ENCODE peak calls at places on chromosomes 12 and 14, in nine cellular contexts. J is ovary; F is endothelial cell of umbilical vein; C is PC-3; M is body of pancreas; A is neural progenitor cell; N is effector memory CD4-positive, alpha-beta T cell; U is adipocyte; S is neuronal stem cell. T is an unnamed sample. For H3K4me1, H3K27me3 and H3K9me3, the result is how much of the 10 kb centered on the place peaks cover.

GRCh38 chr12:122789637-122790036 is 15.3 kb downstream of the CCDC62 start:
- DNase-seq in J (no peak), F (no peak), C (no peak), M (no peak), A (no peak), N (no peak), U (no peak), S (no peak), T (no peak)

GRCh38 chr14:59086241-59086899 is 102.1 kb upstream of the DAAM1 start:
- DNase-seq in J (no peak), F (no peak), C (no peak), M (no peak), A (no peak), N (no peak), U (peak), S (no peak), T (no peak)

GRCh38 chr12:113306382-113306781 is 28.5 kb downstream of the SLC8B1 start:
- DNase-seq in J (no peak), F (no peak), C (peak), M (no peak), A (no peak), N (no peak), U (no peak), S (no peak), T (no peak)

GRCh38 chr14:91158091-91158790 is 44.4 kb downstream of the DGLUCY start:
- DNase-seq in J (no peak), F (no peak), C (no peak), M (peak), A (no peak), N (no peak), U (no peak), S (no peak), T (peak)

GRCh38 chr14:60487211-60487610 is 1.3 kb upstream of the C14orf39 start:
- DNase-seq in J (no peak), F (no peak), C (no peak), M (no peak), A (no peak), N (no peak), U (no peak), S (no peak), T (no peak)

GRCh38 chr12:6841139-6841515 is 402 bp downstream of the GNB3 start:
- DNase-seq in J (no peak), F (no peak), C (no peak), M (no peak), A (no peak), N (no peak), U (no peak), S (no peak), T (no peak)

GRCh38 chr12:123253606-123254459 is 17.8 kb downstream of the CDK2AP1 start:
- DNase-seq in J (no peak), F (no peak), C (no peak), M (no peak), A (no peak), N (no peak), U (no peak), S (no peak), T (no peak)

GRCh38 chr14:61968207-61968606 is 206.0 kb downstream of the SNAPC1 start:
- DNase-seq in J (no peak), F (no peak), C (no peak), M (no peak), A (no peak), N (no peak), U (no peak), S (no peak), T (no peak)

GRCh38 chr14:77186911-77187648 is 5.5 kb downstream of the TMEM63C start:
- DNase-seq in J (peak), F (no peak), C (peak), M (peak), A (peak), N (no peak), U (no peak), S (peak), T (no peak)

GRCh38 chr14:60647081-60647836 is 2.0 kb downstream of the SIX1 start:
- DNase-seq in J (no peak), F (peak), C (peak), M (no peak), A (peak), N (no peak), U (peak), S (peak), T (peak)

GRCh38 chr14:21846227-21846885 is 172.7 kb upstream of the OR4E1 start:
- DNase-seq in J (no peak), F (peak), C (peak), M (peak), A (peak), N (peak), U (no peak), S (peak), T (peak)

GRCh38 chr14:23173039-23173438 is 10.4 kb downstream of the SLC7A8 start:
- DNase-seq in J (no peak), F (no peak), C (no peak), M (no peak), A (no peak), N (no peak), U (no peak), S (no peak), T (no peak)

GRCh38 chr14:78530078-78530477 is 359.9 kb downstream of the NRXN3 start:
- DNase-seq in J (no peak), F (no peak), C (peak), M (peak), A (peak), N (no peak), U (peak), S (peak), T (peak)

GRCh38 chr12:4506870-4507269 is 31.8 kb upstream of the RAD51AP1 start:
- DNase-seq in J (no peak), F (no peak), C (peak), M (no peak), A (no peak), N (no peak), U (peak), S (no peak), T (no peak)

GRCh38 chr12:92365836-92366235 is 220.2 kb upstream of the BTG1 start:
- DNase-seq in J (no peak), F (no peak), C (no peak), M (no peak), A (no peak), N (no peak), U (no peak), S (no peak), T (no peak)

GRCh38 chr12:104180389-104180788 is 35.2 kb upstream of the TXNRD1 start:
- DNase-seq in J (no peak), F (no peak), C (peak), M (no peak), A (no peak), N (no peak), U (peak), S (no peak), T (no peak)

GRCh38 chr12:105935981-105936380 is 202.8 kb downstream of the NUAK1 start:
- DNase-seq in J (no peak), F (peak), C (peak), M (no peak), A (no peak), N (no peak), U (peak), S (no peak), T (no peak)

GRCh38 chr14:62409185-62409584 is 636.1 kb downstream of the KCNH5 start:
- DNase-seq in J (no peak), F (no peak), C (no peak), M (no peak), A (no peak), N (no peak), U (peak), S (no peak), T (no peak)

GRCh38 chr12:57090456-57090855 is 1.5 kb downstream of the NAB2 start:
- DNase-seq in J (no peak), F (no peak), C (no peak), M (no peak), A (no peak), N (no peak), U (no peak), S (no peak), T (no peak)
- H3K4me1 ChIP-seq in J (under half), F (under half), C (under half), M (under half), A (under half), N (under half), U (half or more), S (under half), T (under half)

GRCh38 chr12:77865178-77865577 is 34.5 kb downstream of the NAV3 start:
- DNase-seq in J (no peak), F (no peak), C (no peak), M (no peak), A (no peak), N (no peak), U (no peak), S (no peak), T (no peak)
- H3K27me3 ChIP-seq in J (under half), F (under half), C (under half), M (under half), A (under half), N (under half), U (under half), S (under half), T (under half)

GRCh38 chr14:25615174-25615573 is 565.2 kb upstream of the STXBP6 start:
- DNase-seq in J (no peak), F (no peak), C (no peak), M (no peak), A (no peak), N (no peak), U (no peak), S (no peak), T (no peak)
- H3K9me3 ChIP-seq in J (under half), F (under half), C (under half), M (under half), A (under half), N (under half), U (under half), S (under half), T (under half)

DNA sequence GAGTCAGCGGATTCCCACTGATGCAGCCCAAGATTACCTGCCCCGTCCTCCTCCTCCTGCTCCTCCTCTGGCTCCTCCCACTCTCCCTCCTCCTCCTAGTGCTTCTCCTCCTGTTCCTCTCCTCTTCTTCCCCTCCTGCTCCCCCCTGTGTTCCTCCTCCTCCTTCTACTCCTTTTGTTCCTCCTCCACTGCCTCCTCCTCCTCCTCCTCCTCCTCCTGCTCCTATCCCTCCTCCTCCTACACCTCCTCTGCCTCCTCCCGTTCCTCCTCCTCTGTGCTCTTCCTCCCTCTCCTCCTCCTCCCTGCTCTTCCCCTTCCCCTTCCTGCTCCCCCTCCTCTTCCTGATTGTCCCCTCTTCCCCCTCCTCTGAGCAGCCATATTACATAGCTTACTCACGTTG is 141.3 kb downstream of the CACNA1C start:
- DNase-seq in J (no peak), F (no peak), C (no peak), M (no peak), A (no peak), N (no peak), U (no peak), S (no peak), T (no peak)
- H3K4me1 ChIP-seq in J (under half), F (under half), C (under half), M (under half), A (under half), N (under half), U (under half), S (under half), T (under half)

GRCh38 chr12:102958073-102958829 is 777 bp downstream of the ASCL1 start:
- DNase-seq in J (no peak), F (peak), C (no peak), M (no peak), A (peak), N (no peak), U (peak), S (peak), T (no peak)
- H3K27me3 ChIP-seq in J (under half), F (half or more), C (half or more), M (under half), A (half or more), N (under half), U (half or more), S (under half), T (under half)

DNA sequence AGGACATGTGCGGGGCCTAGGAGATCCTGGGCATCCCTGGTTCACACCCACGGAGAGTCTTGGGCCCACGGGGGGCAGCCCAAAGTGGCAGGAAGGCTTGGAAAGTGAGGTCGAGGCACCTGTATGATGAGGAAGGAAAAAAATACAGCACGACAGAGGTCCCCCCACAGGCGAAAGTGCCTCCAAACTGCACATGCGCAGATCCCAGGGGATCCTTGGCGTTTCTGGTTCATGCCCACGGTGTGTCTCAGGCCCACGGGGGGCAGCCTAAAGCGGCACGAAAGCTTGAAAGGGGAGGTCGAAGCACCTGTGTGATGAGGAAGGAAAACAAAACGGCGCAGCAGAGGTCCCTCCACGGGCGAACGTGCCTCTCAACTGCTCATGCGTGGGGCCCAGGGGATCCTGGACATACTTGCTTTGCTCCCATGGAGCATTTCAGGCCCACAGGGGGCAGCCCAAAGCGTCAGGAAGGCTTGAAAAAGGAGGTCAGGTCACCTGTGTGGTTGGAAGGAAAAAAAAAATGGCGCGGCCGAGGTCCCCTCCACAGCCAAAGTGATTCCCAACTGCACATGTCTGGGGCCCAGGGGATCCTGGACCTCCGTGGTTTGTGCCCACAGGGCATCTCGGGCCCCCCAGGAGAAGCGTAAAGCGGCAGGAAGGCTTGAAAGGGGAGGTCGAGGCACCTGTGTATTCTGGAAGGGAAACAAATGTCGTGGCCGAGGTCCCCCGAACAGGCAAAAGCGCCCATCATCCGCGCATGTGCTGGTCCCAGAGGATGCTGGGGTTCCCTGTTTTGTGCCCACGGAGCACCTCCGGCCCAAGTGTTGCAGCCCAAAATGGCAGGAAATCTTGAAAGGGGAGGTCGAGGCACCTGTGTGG is 582.6 kb downstream of the ALG10 start:
- DNase-seq in J (no peak), F (no peak), C (no peak), M (no peak), A (no peak), N (no peak), U (no peak), S (no peak), T (no peak)
- H3K9me3 ChIP-seq in J (under half), F (under half), C (under half), M (half or more), A (under half), N (under half), U (under half), S (half or more), T (half or more)

GRCh38 chr14:100715332-100715731 is 11.4 kb upstream of the DLK1 start:
- DNase-seq in J (no peak), F (no peak), C (no peak), M (no peak), A (no peak), N (no peak), U (no peak), S (no peak), T (no peak)

GRCh38 chr14:100712490-100712889 is 14.2 kb upstream of the DLK1 start:
- DNase-seq in J (peak), F (no peak), C (peak), M (peak), A (no peak), N (no peak), U (no peak), S (no peak), T (no peak)

GRCh38 chr14:100713720-100714119 is 13.0 kb upstream of the DLK1 start:
- DNase-seq in J (no peak), F (no peak), C (no peak), M (no peak), A (no peak), N (no peak), U (no peak), S (no peak), T (no peak)

GRCh38 chr14:100715803-100716202 is 10.9 kb upstream of the DLK1 start:
- DNase-seq in J (no peak), F (no peak), C (peak), M (no peak), A (no peak), N (no peak), U (no peak), S (no peak), T (no peak)

GRCh38 chr14:100714205-100714781 is 12.4 kb upstream of the DLK1 start:
- DNase-seq in J (no peak), F (no peak), C (no peak), M (no peak), A (no peak), N (no peak), U (no peak), S (no peak), T (no peak)
- H3K4me1 ChIP-seq in J (under half), F (under half), C (under half), M (under half), A (under half), N (under half), U (under half), S (under half), T (under half)

DNA sequence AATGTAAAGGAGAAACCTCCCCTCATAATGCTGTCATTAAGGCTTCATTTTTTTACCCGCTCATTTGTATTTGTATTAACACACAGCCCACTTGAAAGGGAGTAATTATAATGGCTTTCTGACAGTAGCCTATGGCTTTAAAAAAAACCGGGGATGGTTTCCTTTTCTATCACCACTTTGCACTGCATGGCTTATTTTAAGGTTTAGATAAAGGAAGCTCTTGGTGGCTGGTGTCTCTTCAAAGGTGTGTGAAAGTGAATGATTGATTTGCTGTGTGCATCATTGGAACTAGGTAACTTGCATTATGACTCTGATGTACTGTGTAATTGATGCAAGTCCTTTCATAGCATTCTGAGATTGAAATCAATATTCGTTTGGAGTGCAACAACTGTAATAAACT is 80.7 kb downstream of the NPAS3 start:
- DNase-seq in J (no peak), F (no peak), C (no peak), M (no peak), A (no peak), N (no peak), U (no peak), S (no peak), T (no peak)
- H3K27me3 ChIP-seq in J (under half), F (under half), C (under half), M (under half), A (under half), N (under half), U (under half), S (under half), T (under half)

GRCh38 chr14:104314251-104314941 is 176.0 kb downstream of the KIF26A start:
- DNase-seq in J (no peak), F (no peak), C (no peak), M (peak), A (no peak), N (no peak), U (no peak), S (no peak), T (peak)
- H3K9me3 ChIP-seq in J (under half), F (under half), C (under half), M (under half), A (under half), N (under half), U (under half), S (under half), T (under half)

GRCh38 chr14:94770815-94771190 is 890 bp upstream of the GSC start:
- DNase-seq in J (no peak), F (no peak), C (no peak), M (no peak), A (peak), N (no peak), U (no peak), S (no peak), T (no peak)
- H3K4me1 ChIP-seq in J (under half), F (under half), C (under half), M (under half), A (half or more), N (under half), U (under half), S (under half), T (under half)

T was measured in Caco-2.